ENCODE peak calls at places on chromosome 10, in seven cellular contexts. P is HepG2, T is HCT116, J is K562, X is H1, Y is SK-N-SH, C is GM12878. N is an unnamed sample. For H3K4me1, the result is how much of the 10 kb centered on the place peaks cover.

GRCh38 chr10:3882855-3883254 is 97.8 kb upstream of the KLF6 start:
- DNase-seq in J (no peak), T (no peak), X (no peak), C (no peak), P (no peak), Y (no peak), N (no peak)

GRCh38 chr10:110209399-110209925 is 2.1 kb downstream of the MXI1 start:
- DNase-seq in X (peak), T (peak), J (peak), C (no peak), Y (no peak), P (no peak), N (no peak)

GRCh38 chr10:50063100-50063499 is 4.7 kb upstream of the WASHC2A start:
- DNase-seq in C (no peak), J (peak), T (no peak), P (no peak), Y (peak), X (no peak), N (no peak)

GRCh38 chr10:24000271-24000813 is 208.6 kb upstream of the KIAA1217 start:
- DNase-seq in Y (no peak), T (no peak), J (no peak), P (no peak), X (no peak), C (no peak), N (no peak)

GRCh38 chr10:78634389-78634815 is 434.4 kb upstream of the ZMIZ1 start:
- DNase-seq in X (no peak), C (no peak), P (no peak), Y (peak), T (no peak), J (no peak), N (peak)

GRCh38 chr10:28763471-28763870 is 86.2 kb downstream of the BAMBI start:
- DNase-seq in Y (no peak), X (no peak), T (no peak), P (no peak), C (no peak), J (no peak), N (no peak)

GRCh38 chr10:70458329-70459060 is 17.0 kb upstream of the NODAL start:
- DNase-seq in T (no peak), P (no peak), C (no peak), Y (peak), X (peak), J (peak), N (no peak)

GRCh38 chr10:17181751-17182150 is 19.7 kb downstream of the TRDMT1 start:
- DNase-seq in P (no peak), J (peak), Y (no peak), C (no peak), X (no peak), T (no peak), N (no peak)

GRCh38 chr10:85977642-85978041 is 389.0 kb downstream of the GRID1 start:
- DNase-seq in T (no peak), J (no peak), C (no peak), Y (no peak), X (no peak), P (no peak), N (no peak)

GRCh38 chr10:48317321-48317990 is 11.0 kb downstream of the MAPK8 start:
- DNase-seq in X (no peak), T (no peak), J (no peak), P (no peak), C (no peak), Y (no peak), N (no peak)

GRCh38 chr10:13087986-13088618 is 11.9 kb upstream of the OPTN start:
- DNase-seq in T (peak), X (no peak), P (no peak), J (no peak), Y (no peak), C (no peak), N (no peak)

GRCh38 chr10:121188005-121188404 is 336.8 kb downstream of the WDR11 start:
- DNase-seq in T (no peak), C (no peak), J (peak), Y (no peak), P (no peak), X (no peak), N (no peak)

GRCh38 chr10:130141878-130142277 is 5.7 kb downstream of the GLRX3 start:
- DNase-seq in C (no peak), P (no peak), J (no peak), X (no peak), T (no peak), Y (no peak), N (no peak)

GRCh38 chr10:99304027-99304856 is 24.9 kb upstream of the CNNM1 start:
- DNase-seq in T (no peak), X (no peak), C (no peak), J (no peak), Y (no peak), P (peak), N (no peak)

GRCh38 chr10:112562803-112563663 is 116.0 kb downstream of the VTI1A start:
- DNase-seq in T (no peak), P (peak), J (no peak), Y (no peak), C (no peak), X (no peak), N (no peak)

GRCh38 chr10:126638542-126638941 is 32.0 kb downstream of the C10orf90 start:
- DNase-seq in T (no peak), X (no peak), C (no peak), Y (no peak), J (peak), P (no peak), N (no peak)

GRCh38 chr10:123557366-123558108 is 108.6 kb upstream of the GPR26 start:
- DNase-seq in X (peak), C (no peak), P (no peak), Y (no peak), J (no peak), T (no peak), N (no peak)

GRCh38 chr10:123651421-123652047 is 14.6 kb upstream of the GPR26 start:
- DNase-seq in J (no peak), Y (no peak), T (no peak), X (peak), P (no peak), C (no peak), N (no peak)

GRCh38 chr10:26857991-26858706 is 2.6 kb downstream of the ABI1 start:
- DNase-seq in C (peak), Y (no peak), T (no peak), X (no peak), P (no peak), J (peak), N (no peak)

GRCh38 chr10:69505636-69506318 is 54.5 kb downstream of the TSPAN15 start:
- DNase-seq in P (no peak), C (no peak), T (no peak), J (no peak), X (peak), Y (peak), N (no peak)

GRCh38 chr10:52568309-52568708 is 204.3 kb downstream of the MBL2 start:
- DNase-seq in J (no peak), Y (no peak), P (no peak), C (no peak), X (no peak), T (no peak), N (no peak)

GRCh38 chr10:132967540-132967939 is 25.2 kb upstream of the CFAP46 start:
- DNase-seq in Y (no peak), T (no peak), J (no peak), P (no peak), X (no peak), C (no peak), N (no peak)

GRCh38 chr10:62399211-62399610 is 25.0 kb downstream of the ZNF365 start:
- DNase-seq in C (no peak), P (no peak), Y (no peak), X (no peak), T (no peak), J (no peak), N (no peak)

GRCh38 chr10:99977916-99978315 is 31.8 kb downstream of the DNMBP start:
- DNase-seq in T (no peak), C (no peak), P (no peak), X (no peak), Y (no peak), J (no peak), N (no peak)

GRCh38 chr10:93149761-93150160 is 76.1 kb downstream of the CYP26A1 start:
- DNase-seq in T (no peak), Y (no peak), J (no peak), P (no peak), C (no peak), X (no peak), N (no peak)

GRCh38 chr10:77505431-77506334 is 131.9 kb downstream of the KCNMA1 start:
- DNase-seq in T (peak), Y (no peak), J (no peak), P (no peak), C (no peak), X (no peak), N (no peak)

GRCh38 chr10:102040305-102040704 is 15.7 kb downstream of the ARMH3 start:
- DNase-seq in Y (no peak), P (no peak), C (no peak), J (no peak), T (no peak), X (no peak), N (no peak)

GRCh38 chr10:69800109-69800508 is 1.6 kb upstream of the COL13A1 start:
- DNase-seq in C (no peak), J (peak), Y (peak), P (peak), X (peak), T (peak), N (peak)

GRCh38 chr10:49679480-49679893 is at the start of gene C10orf53:
- DNase-seq in Y (peak), J (peak), T (no peak), X (peak), C (no peak), P (no peak), N (no peak)

GRCh38 chr10:118741994-118742393 is 12.8 kb downstream of the CACUL1 start:
- DNase-seq in C (no peak), X (no peak), P (no peak), T (no peak), J (no peak), Y (no peak), N (no peak)

GRCh38 chr10:114025610-114026130 is 18.0 kb upstream of the ADRB1 start:
- DNase-seq in T (no peak), P (no peak), Y (no peak), J (no peak), X (no peak), C (no peak), N (no peak)

GRCh38 chr10:114026189-114027040 is 17.3 kb upstream of the ADRB1 start:
- DNase-seq in Y (no peak), J (no peak), T (peak), P (peak), C (peak), X (no peak), N (no peak)

GRCh38 chr10:114028425-114028824 is 15.2 kb upstream of the ADRB1 start:
- DNase-seq in C (no peak), Y (no peak), X (no peak), J (no peak), P (no peak), T (no peak), N (no peak)

GRCh38 chr10:114027951-114028350 is 15.7 kb upstream of the ADRB1 start:
- DNase-seq in J (no peak), T (no peak), Y (no peak), C (no peak), P (no peak), X (no peak), N (no peak)

DNA sequence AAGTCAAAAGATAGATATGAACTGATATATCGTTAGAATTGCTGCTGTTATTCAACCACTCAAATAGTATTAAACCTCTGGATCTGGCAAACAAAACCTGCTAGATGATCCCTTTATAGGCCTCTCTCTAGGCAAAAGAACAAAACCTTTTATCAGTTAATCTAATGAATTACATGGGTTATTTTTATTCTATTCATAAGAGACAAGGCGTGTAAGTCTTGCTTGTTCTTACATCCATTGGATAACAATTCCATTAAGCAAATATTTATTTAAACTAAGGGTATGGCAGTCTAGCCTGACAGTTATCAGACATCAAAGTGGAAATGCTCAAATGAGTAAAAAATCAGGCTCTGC is 16.6 kb upstream of the ADRB1 start:
- DNase-seq in P (no peak), T (no peak), J (no peak), X (no peak), Y (no peak), C (no peak), N (no peak)
- H3K4me1 ChIP-seq in P (under half), T (half or more), J (under half), X (under half), Y (under half), C (under half), N (under half)

DNA sequence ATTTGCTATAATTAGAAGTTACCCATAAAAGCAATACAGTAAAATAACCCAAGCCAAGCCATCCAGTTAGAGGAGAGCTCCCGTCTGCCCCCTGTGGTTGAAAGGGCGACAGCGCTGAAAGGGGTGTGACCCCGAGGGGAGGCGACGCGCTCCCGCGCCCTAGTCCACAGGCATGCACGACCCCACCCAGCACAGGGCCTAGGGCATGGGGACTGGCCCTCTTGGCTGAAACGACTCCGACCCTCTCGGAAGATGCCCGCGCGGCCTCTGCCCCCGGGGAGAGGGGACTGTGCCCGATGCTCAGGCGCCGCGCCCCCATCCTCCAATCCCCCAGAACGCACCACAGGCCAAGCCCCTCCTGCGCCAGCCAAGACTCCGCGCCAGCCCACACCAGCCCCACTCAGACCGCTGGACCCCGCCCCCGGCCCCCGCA is 64.0 kb downstream of the CSGALNACT2 start:
- DNase-seq in P (no peak), C (no peak), Y (peak), X (peak), J (peak), T (peak), N (no peak)
- H3K4me3 ChIP-seq in P (no peak), C (peak), Y (no peak), X (peak), J (peak), T (peak), N (peak)

DNA sequence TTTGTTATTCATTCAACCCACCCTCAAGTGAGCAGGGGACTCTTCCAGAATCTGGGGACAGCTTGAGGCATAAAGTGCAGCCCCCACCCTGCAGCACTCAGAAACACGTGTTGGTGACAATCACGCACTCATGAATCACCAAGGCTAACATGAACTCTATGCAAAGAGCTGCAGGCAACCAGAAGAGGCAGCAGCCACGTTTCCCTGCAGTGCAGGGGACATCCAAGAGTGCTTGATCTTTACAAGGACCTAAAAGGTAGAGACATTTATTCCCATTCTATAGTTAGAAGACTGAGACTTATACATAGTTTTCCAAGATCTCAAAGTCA is 135.2 kb upstream of the GDF10 start:
- DNase-seq in Y (no peak), J (no peak), X (no peak), P (no peak), C (no peak), T (no peak), N (no peak)
- TF ChIP-seq YY1 in Y (no peak), J (no peak), X (no peak), P (no peak), C (no peak), T (no peak), N (no peak)

DNA sequence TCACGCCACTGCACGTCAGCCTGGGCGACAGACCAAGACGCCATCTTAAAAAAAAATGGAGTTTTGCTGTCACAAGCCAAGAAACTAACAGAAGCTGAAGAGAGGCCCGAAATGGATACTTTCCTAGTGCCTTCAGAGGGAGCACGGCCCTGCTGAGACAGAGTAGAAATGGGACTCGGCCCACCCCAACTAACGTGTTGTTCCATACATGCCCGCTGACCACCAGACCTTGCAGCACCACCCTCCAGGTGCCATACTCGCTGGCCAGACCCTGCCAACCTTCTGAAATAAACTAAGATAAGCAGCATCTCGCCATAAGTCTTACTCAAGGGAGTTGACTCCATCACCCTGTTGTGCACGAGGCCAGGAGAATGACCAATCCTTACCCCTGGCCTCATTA is 29.5 kb upstream of the TUBB8 start:
- DNase-seq in Y (no peak), X (no peak), T (no peak), P (no peak), C (no peak), J (no peak), N (no peak)
- H3K4me1 ChIP-seq in Y (under half), X (under half), T (under half), P (under half), C (under half), J (under half), N (under half)

GRCh38 chr10:89307213-89307612 is 5.4 kb downstream of the IFIT2 start:
- DNase-seq in T (no peak), C (no peak), X (no peak), Y (no peak), J (no peak), P (no peak), N (no peak)
- H3K4me3 ChIP-seq in T (no peak), C (no peak), X (no peak), Y (no peak), J (no peak), P (no peak), N (no peak)

DNA sequence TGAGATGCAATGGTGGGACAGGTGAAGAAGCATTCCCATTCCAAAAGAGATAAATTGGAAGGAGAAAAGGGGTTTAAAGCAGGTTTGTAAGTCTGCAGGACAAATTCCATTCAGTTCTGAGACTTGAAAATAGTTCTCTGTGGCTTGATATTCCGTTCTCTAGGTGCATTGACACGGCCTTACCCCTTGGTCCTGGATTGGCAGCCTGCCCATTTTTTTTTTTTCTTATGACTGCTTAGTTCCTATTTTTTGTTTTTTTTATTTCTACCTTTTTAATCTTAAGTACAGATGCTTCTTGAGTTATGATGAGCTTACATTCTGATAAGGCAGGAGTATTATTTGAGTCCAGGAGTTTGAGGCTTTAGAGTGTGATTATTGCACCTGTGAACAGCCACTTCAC is 70.6 kb downstream of the MLLT10 start:
- DNase-seq in Y (no peak), C (no peak), X (no peak), P (no peak), J (peak), T (no peak), N (no peak)
- TF ChIP-seq YY1 in Y (no peak), C (no peak), X (no peak), P (no peak), J (no peak), T (no peak), N (no peak)

GRCh38 chr10:71840177-71840711 is 10.8 kb downstream of the PSAP start:
- DNase-seq in J (peak), X (peak), P (no peak), Y (peak), T (no peak), C (no peak), N (peak)
- H3K4me1 ChIP-seq in J (under half), X (under half), P (under half), Y (half or more), T (under half), C (half or more), N (under half)

DNA sequence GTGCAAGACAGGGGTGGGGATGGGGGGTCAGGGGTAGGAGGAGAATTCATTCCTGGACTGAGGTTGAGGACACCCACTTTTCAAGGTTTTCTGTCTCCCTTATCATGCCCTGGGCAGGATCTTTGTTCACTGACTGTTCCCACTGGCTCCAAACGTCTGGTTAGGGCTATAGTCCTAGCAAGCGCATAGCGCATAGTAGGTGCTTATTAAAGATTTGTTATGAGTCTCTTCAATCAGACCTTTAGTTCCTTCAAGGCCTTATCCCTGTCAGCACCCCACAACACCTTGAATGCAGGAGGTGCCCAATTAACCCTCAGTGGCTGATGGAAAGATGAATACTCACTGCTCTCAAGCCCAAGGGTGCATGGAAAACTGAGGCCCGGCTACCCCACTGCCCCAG is 177.9 kb downstream of the SH3PXD2A start:
- DNase-seq in T (no peak), X (no peak), P (no peak), C (no peak), J (no peak), Y (no peak), N (no peak)
- H3K4me3 ChIP-seq in T (no peak), X (no peak), P (no peak), C (peak), J (no peak), Y (no peak), N (no peak)

GRCh38 chr10:104350146-104350635 is 3.4 kb upstream of the CFAP58 start:
- DNase-seq in X (no peak), Y (peak), J (peak), C (peak), T (peak), P (peak), N (no peak)
- TF ChIP-seq YY1 in X (no peak), Y (no peak), J (no peak), C (no peak), T (no peak), P (no peak), N (no peak)

N was measured in NT2/D1.